ENCODE peak calls at places on chromosomes 16 and 17, in six cellular contexts. J, V, O, Z, Q and N are unnamed samples.

GRCh38 chr17:27049104-27049784 is 244.7 kb upstream of the WSB1 start:
- DNase-seq in J (no peak), V (no peak), Z (no peak), O (no peak), Q (no peak), N (no peak)

GRCh38 chr16:53829186-53829747 is 125.3 kb downstream of the FTO start:
- DNase-seq in Q (no peak), J (no peak), O (no peak), Z (no peak), V (no peak), N (no peak)

GRCh38 chr16:85555549-85556455 is 57.3 kb upstream of the GSE1 start:
- DNase-seq in Z (no peak), V (peak; percentile 60), O (peak; percentile 87), Q (no peak), J (no peak), N (peak; percentile 83)

GRCh38 chr17:29126268-29126923 is 53.8 kb downstream of the MYO18A start:
- DNase-seq in Q (no peak), O (no peak), V (no peak), Z (no peak), J (no peak), N (no peak)

GRCh38 chr17:51346218-51346982 is 86.1 kb downstream of the UTP18 start:
- DNase-seq in V (no peak), O (no peak), Q (no peak), J (no peak), Z (no peak), N (no peak)

GRCh38 chr17:38906429-38907172 is 18.8 kb upstream of the LASP1NB start:
- DNase-seq in Z (no peak), J (no peak), Q (no peak), V (no peak), O (no peak), N (no peak)

GRCh38 chr17:31678431-31678830 is 180.6 kb downstream of the COPRS start:
- DNase-seq in Q (no peak), J (no peak), O (no peak), Z (no peak), V (no peak), N (no peak)

GRCh38 chr16:68416057-68417046 is 32.0 kb downstream of the SMPD3 start:
- DNase-seq in Q (no peak), J (no peak), V (no peak), O (no peak), Z (no peak), N (no peak)

GRCh38 chr16:87559976-87560375 is 42.3 kb upstream of the JPH3 start:
- DNase-seq in V (no peak), O (no peak), J (no peak), Z (no peak), Q (peak; percentile 83), N (no peak)

GRCh38 chr17:58060596-58061191 is 22.5 kb upstream of the DYNLL2 start:
- DNase-seq in O (no peak), J (no peak), Q (peak; percentile 9), Z (no peak), V (no peak), N (no peak)

GRCh38 chr16:68190745-68191510 is 45.0 kb downstream of the ESRP2 start:
- DNase-seq in V (no peak), Z (no peak), Q (no peak), O (no peak), J (no peak), N (no peak)

GRCh38 chr17:38464251-38464722 is 36.0 kb downstream of the ARHGAP23 start:
- DNase-seq in V (no peak), O (peak; percentile 83), Q (peak; percentile 42), Z (no peak), J (no peak), N (no peak)

GRCh38 chr17:40316571-40317344 is 7.8 kb downstream of the RARA start:
- DNase-seq in V (no peak), Q (peak; percentile 54), J (peak; percentile 40), Z (no peak), O (peak; percentile 87), N (peak; percentile 85)

GRCh38 chr17:4433515-4434031 is at the start of gene SPNS3:
- DNase-seq in J (no peak), O (no peak), Z (no peak), Q (no peak), V (no peak), N (no peak)

GRCh38 chr17:55726440-55726839 is 3.8 kb upstream of the TMEM100 start:
- DNase-seq in Z (no peak), Q (peak; percentile 41), V (no peak), J (no peak), O (peak; percentile 73), N (no peak)

GRCh38 chr17:81387235-81388060 is 7.8 kb upstream of the BAHCC1 start:
- DNase-seq in J (no peak), Z (no peak), V (no peak), O (peak; percentile 75), Q (peak; percentile 44), N (peak; percentile 60)
- H2AFZ ChIP-seq in J (no peak overlapping the region), Z (peak overlapping the region; percentile 34), V (peak overlapping the region; percentile 90), O (peak overlapping the region; percentile 66), Q (peak overlapping the region; percentile 76), N (peak overlapping the region; percentile 76)

GRCh38 chr17:82582208-82582607 is 62.7 kb downstream of the FOXK2 start:
- DNase-seq in V (no peak), J (no peak), Q (no peak), Z (no peak), O (no peak), N (no peak)
- H3K4me2 ChIP-seq in V (no peak overlapping the region), J (no peak overlapping the region), Q (no peak overlapping the region), Z (no peak overlapping the region), O (no peak overlapping the region), N (no peak overlapping the region)

GRCh38 chr17:59851431-59852375 is 41.0 kb downstream of the TUBD1 start:
- DNase-seq in Q (no peak), J (no peak), V (no peak), O (no peak), Z (no peak), N (no peak)
- TF ChIP-seq POLR2AphosphoS5 in Q (no peak), J (no peak), V (no peak), O (no peak), Z (no peak), N (no peak)

DNA sequence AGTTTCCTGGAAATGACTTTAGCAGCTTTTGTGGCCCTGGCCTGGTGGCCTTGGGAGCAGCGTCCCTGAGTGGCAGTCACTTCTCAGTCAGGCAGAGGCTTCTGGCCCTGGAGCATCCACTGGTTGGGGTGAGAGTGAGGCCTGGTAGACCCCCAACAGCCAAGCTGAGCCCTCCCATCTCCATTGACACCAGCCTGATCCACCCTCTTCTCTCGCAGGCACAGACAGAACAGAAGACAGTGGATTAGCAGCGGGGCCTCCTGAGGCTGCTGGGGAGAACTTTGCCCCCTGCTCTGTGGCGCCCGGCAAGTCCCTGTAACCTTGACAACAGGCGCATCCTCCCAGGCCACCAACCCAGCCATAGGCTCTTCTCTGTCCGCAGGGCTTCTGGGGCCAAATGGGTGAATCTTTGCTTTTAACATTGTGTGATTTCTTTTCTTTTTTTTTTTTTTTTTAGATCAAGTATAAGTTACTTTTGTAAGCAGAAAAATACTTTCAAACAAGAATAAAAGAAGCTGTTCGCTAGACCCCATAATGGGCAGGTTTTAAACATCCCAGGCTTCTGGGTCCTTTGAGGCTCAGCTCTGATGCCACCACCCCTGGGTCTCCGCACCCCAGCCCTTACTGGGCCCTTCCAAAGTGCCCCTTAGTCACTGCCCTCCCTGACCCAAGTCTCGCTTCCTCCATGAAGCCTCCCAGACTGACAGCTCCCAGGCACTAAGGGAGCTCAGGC is 12.7 kb upstream of the FLYWCH1 start:
- DNase-seq in Q (no peak), V (no peak), O (no peak), J (no peak), Z (no peak), N (no peak)
- H2AFZ ChIP-seq in Q (no peak overlapping the region), V (no peak overlapping the region), O (no peak overlapping the region), J (no peak overlapping the region), Z (no peak overlapping the region), N (no peak overlapping the region)

GRCh38 chr16:28237754-28238357 is 26.1 kb upstream of the XPO6 start:
- DNase-seq in Z (no peak), J (no peak), Q (no peak), V (peak; percentile 42), O (no peak), N (no peak)
- H3K4me2 ChIP-seq in Z (no peak overlapping the region), J (no peak overlapping the region), Q (no peak overlapping the region), V (no peak overlapping the region), O (no peak overlapping the region), N (no peak overlapping the region)

DNA sequence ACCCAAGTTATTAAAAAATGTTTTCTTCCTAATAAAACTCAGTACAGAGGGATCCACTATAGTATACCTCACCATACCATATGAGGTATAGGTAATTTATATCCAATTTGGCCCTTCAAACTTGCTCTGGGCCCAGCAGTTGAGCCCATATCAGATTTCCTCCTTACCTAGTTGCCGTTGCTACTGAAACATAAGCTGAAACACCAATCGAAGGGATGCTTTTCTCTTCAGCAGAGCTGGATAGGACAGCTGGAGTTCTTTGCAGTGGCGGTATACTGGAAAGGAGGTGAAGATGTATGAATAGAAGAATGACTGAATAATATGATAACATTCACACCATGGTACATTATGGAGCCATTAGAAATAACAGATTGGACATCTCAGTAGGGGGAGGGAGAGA is 42.7 kb downstream of the TNRC6C start:
- DNase-seq in O (peak; percentile 33), Z (no peak), Q (peak; percentile 62), J (no peak), V (no peak), N (peak; percentile 43)
- TF ChIP-seq POLR2AphosphoS5 in O (no peak), Z (no peak), Q (no peak), J (no peak), V (no peak), N (no peak)

GRCh38 chr17:81713556-81714411 is 1.7 kb downstream of the SLC25A10 start:
- DNase-seq in Q (no peak), Z (no peak), O (peak; percentile 90), V (peak; percentile 68), J (no peak), N (no peak)

GRCh38 chr17:81714412-81715106 is 2.5 kb downstream of the SLC25A10 start:
- DNase-seq in O (no peak), Z (no peak), J (no peak), Q (no peak), V (no peak), N (no peak)

GRCh38 chr17:81712468-81713003 is 452 bp downstream of the SLC25A10 start:
- DNase-seq in Z (no peak), O (peak; percentile 90), Q (no peak), V (no peak), J (no peak), N (no peak)

GRCh38 chr17:81711814-81712467 is at the start of gene SLC25A10:
- DNase-seq in V (peak; percentile 88), Z (no peak), Q (peak; percentile 66), J (peak; percentile 68), O (peak; percentile 99), N (peak; percentile 84)

GRCh38 chr17:81713004-81713555 is 996 bp downstream of the SLC25A10 start:
- DNase-seq in O (peak; percentile 69), Q (no peak), Z (no peak), J (no peak), V (no peak), N (no peak)
- H2AFZ ChIP-seq in O (no peak overlapping the region), Q (no peak overlapping the region), Z (no peak overlapping the region), J (no peak overlapping the region), V (no peak overlapping the region), N (no peak overlapping the region)